ENCODE peak calls at places on chromosomes 12 and 14, in nine cellular contexts. B is NB4, V is esophagus muscularis mucosa, Z is IMR-90, R is HepG2, G is breast epithelium, I is esophagus squamous epithelium, C is thyroid gland, Q is prostate gland. J is an unnamed sample.

GRCh38 chr12:26032719-26033241 is 74.3 kb downstream of the RASSF8 start:
- DNase-seq in I (no peak), B (no peak), R (no peak), V (no peak), C (no peak), Q (no peak), G (no peak), Z (no peak), J (no peak)

GRCh38 chr12:65335021-65335714 is 56.7 kb downstream of the MSRB3 start:
- DNase-seq in B (peak; percentile 43), C (peak; percentile 21), I (no peak), G (no peak), V (no peak), Q (no peak), Z (peak; percentile 95), R (peak; percentile 86), J (no peak)

GRCh38 chr12:131604146-131604844 is 106.6 kb upstream of the SFSWAP start:
- DNase-seq in Z (no peak), I (no peak), V (no peak), B (peak; percentile 86), R (no peak), C (no peak), Q (no peak), G (no peak), J (no peak)

GRCh38 chr12:49129332-49130150 is 1.7 kb downstream of the TUBA1B start:
- DNase-seq in V (no peak), Q (no peak), B (no peak), G (no peak), I (no peak), C (no peak), Z (no peak), R (no peak), J (peak; percentile 52)

GRCh38 chr14:59464651-59465569 is at the start of gene GPR135:
- DNase-seq in Q (peak; percentile 54), G (peak; percentile 50), Z (peak; percentile 56), R (peak; percentile 24), B (no peak), V (no peak), C (peak; percentile 79), I (no peak), J (peak; percentile 80)

GRCh38 chr14:52129733-52130132 is 60.9 kb upstream of the NID2 start:
- DNase-seq in C (no peak), R (no peak), V (no peak), B (no peak), Z (no peak), I (no peak), G (no peak), Q (no peak), J (no peak)

GRCh38 chr12:85057370-85057963 is 21.3 kb downstream of the LRRIQ1 start:
- DNase-seq in C (peak; percentile 8), G (no peak), V (no peak), I (no peak), R (peak; percentile 30), Z (peak; percentile 41), Q (peak; percentile 17), B (peak; percentile 68), J (peak; percentile 30)

GRCh38 chr14:72169521-72169920 is 237.3 kb downstream of the RGS6 start:
- DNase-seq in G (no peak), V (no peak), Q (no peak), C (no peak), Z (no peak), R (no peak), I (no peak), B (no peak), J (peak; percentile 13)

GRCh38 chr12:14327717-14328116 is 37.8 kb upstream of the ATF7IP start:
- DNase-seq in Q (no peak), G (no peak), C (no peak), Z (peak; percentile 68), I (no peak), V (no peak), B (peak; percentile 77), R (no peak), J (no peak)

GRCh38 chr14:37565550-37565949 is 29.5 kb downstream of the FOXA1 start:
- DNase-seq in R (peak; percentile 70), B (no peak), Q (no peak), Z (no peak), C (no peak), I (no peak), G (no peak), V (no peak), J (no peak)

GRCh38 chr12:6961278-6961694 is 9.2 kb downstream of the PHB2 start:
- DNase-seq in C (peak; percentile 36), V (no peak), I (no peak), R (no peak), G (peak; percentile 77), Z (no peak), B (peak; percentile 87), Q (peak; percentile 58), J (peak; percentile 90)

GRCh38 chr12:111171334-111171733 is 197.6 kb downstream of the PHETA1 start:
- DNase-seq in R (no peak), B (no peak), Z (no peak), V (no peak), G (no peak), Q (no peak), I (no peak), C (no peak), J (no peak)

GRCh38 chr12:24821691-24822090 is 127.2 kb downstream of the BCAT1 start:
- DNase-seq in Q (no peak), Z (peak; percentile 77), G (no peak), R (no peak), V (no peak), C (no peak), B (no peak), I (no peak), J (no peak)

GRCh38 chr14:43483415-43483814 is 1023.7 kb downstream of the FSCB start:
- DNase-seq in B (no peak), C (no peak), R (no peak), V (no peak), Z (no peak), Q (no peak), G (no peak), I (no peak), J (peak; percentile 1)

DNA sequence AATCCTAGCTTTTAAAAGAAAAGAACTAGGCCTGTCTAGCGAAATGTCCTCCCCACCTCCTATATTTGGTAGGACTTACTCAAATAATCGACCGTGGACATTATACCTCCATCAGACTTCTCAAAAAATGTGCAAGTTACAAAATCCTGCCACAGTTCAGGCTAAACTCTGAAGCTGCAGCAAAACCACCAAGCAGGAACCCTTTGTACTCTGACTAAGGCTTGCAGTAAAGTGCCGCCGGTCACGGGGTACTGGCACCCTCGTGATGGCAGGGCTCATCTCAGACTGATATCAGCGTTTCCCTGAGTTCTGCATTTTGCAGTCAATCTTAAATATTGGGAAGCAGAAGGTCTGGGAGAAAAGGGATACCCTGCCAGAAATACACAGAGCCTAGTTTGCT is 17.1 kb downstream of the SLC11A2 start:
- DNase-seq in G (peak; percentile 37), R (no peak), B (peak; percentile 26), C (peak; percentile 93), Z (no peak), V (no peak), Q (peak; percentile 71), I (no peak), J (peak; percentile 55)
- TF ChIP-seq POLR2A in G (no peak), R (no peak), B (no peak), C (no peak), Z (no peak), V (no peak), Q (no peak), I (no peak), J (peak; percentile 51)

GRCh38 chr12:121036810-121037326 is 2.2 kb downstream of the OASL start:
- DNase-seq in B (peak; percentile 53), Q (no peak), R (no peak), V (no peak), Z (peak; percentile 69), G (no peak), I (no peak), C (no peak), J (no peak)

GRCh38 chr12:121043067-121043466 is 4.0 kb upstream of the OASL start:
- DNase-seq in Z (no peak), V (no peak), C (no peak), Q (no peak), I (no peak), G (no peak), B (no peak), R (no peak), J (no peak)

GRCh38 chr12:121033625-121034349 is 5.3 kb downstream of the OASL start:
- DNase-seq in Z (no peak), R (no peak), V (no peak), B (peak; percentile 70), G (no peak), C (peak; percentile 6), Q (no peak), I (no peak), J (no peak)

GRCh38 chr12:121034906-121035305 is 4.1 kb downstream of the OASL start:
- DNase-seq in I (no peak), Q (no peak), Z (no peak), C (no peak), V (no peak), B (no peak), G (no peak), R (no peak), J (no peak)

GRCh38 chr12:121038861-121039654 is at the start of gene OASL:
- DNase-seq in Z (no peak), R (no peak), I (no peak), C (peak; percentile 17), V (no peak), G (no peak), Q (no peak), B (peak; percentile 66), J (no peak)
- TF ChIP-seq POLR2A in Z (no peak), R (no peak), I (no peak), C (no peak), V (no peak), G (no peak), Q (peak; percentile 17), B (no peak), J (no peak)

GRCh38 chr14:79196216-79196615 is 1015.1 kb downstream of the DIO2 start:
- DNase-seq in B (no peak), R (no peak), Q (no peak), I (no peak), Z (no peak), G (no peak), C (no peak), V (no peak), J (no peak)
- TF ChIP-seq POLR2A in B (no peak), R (no peak), Q (no peak), I (no peak), Z (no peak), G (no peak), C (no peak), V (no peak), J (no peak)

DNA sequence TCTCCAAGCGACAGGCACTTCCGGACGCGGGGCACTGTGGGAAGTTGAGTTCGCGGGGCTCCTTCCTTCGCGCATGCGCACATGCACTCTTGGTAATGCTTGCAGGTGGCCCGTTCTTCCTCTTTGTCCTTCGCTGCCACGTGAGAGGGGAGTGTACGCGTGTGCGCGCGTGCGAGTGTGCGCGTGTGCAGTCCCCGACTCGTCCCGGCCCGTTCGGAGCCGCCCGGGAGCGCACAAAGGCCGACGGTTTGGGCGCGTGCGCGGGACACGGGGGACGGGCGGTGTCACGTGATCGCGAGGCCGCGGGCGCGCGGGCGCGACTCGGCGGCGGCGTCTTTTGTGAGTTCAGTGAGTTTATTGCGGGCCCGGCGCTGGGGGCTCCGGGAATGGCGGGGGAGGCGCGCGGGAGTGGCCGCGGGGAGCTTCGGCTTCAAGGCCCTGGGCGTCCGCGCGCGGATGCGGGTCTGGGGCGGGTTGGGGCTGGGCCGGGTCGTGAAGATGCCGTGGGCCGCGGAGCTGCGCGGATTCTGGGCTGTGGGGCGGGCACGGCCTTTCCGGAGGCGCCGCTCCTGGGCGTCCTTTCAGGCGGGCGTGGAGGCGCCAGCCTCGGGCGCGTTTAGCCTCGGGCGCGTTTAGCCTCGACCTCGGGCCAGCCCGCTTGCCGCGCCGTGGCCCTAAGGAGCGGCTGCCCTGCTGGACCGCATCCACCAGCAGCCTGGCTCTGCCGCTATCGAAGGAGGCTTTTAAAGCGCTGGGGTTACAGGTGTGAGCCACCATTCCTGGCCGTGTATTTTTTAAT is at the start of gene ZNF84:
- DNase-seq in C (peak; percentile 98), Z (peak; percentile 98), G (peak; percentile 94), B (peak; percentile 100), Q (peak; percentile 96), I (peak; percentile 83), V (peak; percentile 98), R (peak; percentile 97), J (peak; percentile 98)
- TF ChIP-seq POLR2A in C (no peak), Z (peak; percentile 79), G (peak; percentile 12), B (peak; percentile 72), Q (peak; percentile 71), I (peak; percentile 81), V (peak; percentile 27), R (peak; percentile 68), J (peak; percentile 75)